ENCODE peak calls at places on chromosome 2, in ten cellular contexts. Y is Calu3; T is H9; N is activated naive CD4-positive, alpha-beta T cell; A is ACHN; X is Right ventricle myocardium inferior; B is tibial artery; H is aorta; P is AG04449; G is DMS153. Q is an unnamed sample.

GRCh38 chr2:158740591-158740990 is 54.5 kb upstream of the DAPL1 start:
- DNase-seq in Y (no peak), X (no peak), A (no peak), H (no peak), N (no peak), P (no peak), B (no peak), T (no peak), G (no peak), Q (no peak)

GRCh38 chr2:127384529-127384928 is 3.2 kb downstream of the MAP3K2 start:
- DNase-seq in N (no peak), T (no peak), A (no peak), Y (no peak), G (no peak), X (no peak), B (no peak), H (no peak), P (no peak), Q (no peak)

GRCh38 chr2:129331638-129332037 is 647.8 kb upstream of the RAB6C start:
- DNase-seq in H (no peak), Y (no peak), B (no peak), N (no peak), P (no peak), G (no peak), A (no peak), X (no peak), T (peak), Q (no peak)

GRCh38 chr2:96106991-96107882 is 9.1 kb downstream of the ADRA2B start:
- DNase-seq in X (no peak), A (no peak), P (no peak), T (no peak), H (peak), Y (no peak), G (no peak), B (peak), N (no peak), Q (no peak)

GRCh38 chr2:70548233-70548632 is 5.4 kb downstream of the TGFA start:
- DNase-seq in B (no peak), A (no peak), H (no peak), T (no peak), P (no peak), G (no peak), Y (no peak), N (no peak), X (no peak), Q (no peak)

GRCh38 chr2:30410217-30410616 is 36.8 kb upstream of the LCLAT1 start:
- DNase-seq in X (no peak), Y (no peak), H (no peak), P (peak), T (no peak), N (no peak), G (peak), B (no peak), A (peak), Q (no peak)

GRCh38 chr2:145411493-145411892 is 891.6 kb upstream of the ZEB2 start:
- DNase-seq in N (no peak), B (no peak), X (no peak), H (no peak), T (no peak), Y (no peak), G (peak), A (no peak), P (no peak), Q (no peak)

GRCh38 chr2:9857814-9858729 is 14.8 kb downstream of the TAF1B start:
- DNase-seq in X (no peak), A (no peak), H (no peak), G (no peak), B (no peak), N (no peak), P (no peak), T (no peak), Y (no peak), Q (no peak)

GRCh38 chr2:162282765-162283425 is 35.6 kb downstream of the IFIH1 start:
- DNase-seq in X (no peak), G (no peak), H (no peak), P (no peak), Y (no peak), B (no peak), A (no peak), N (no peak), T (no peak), Q (peak)

GRCh38 chr2:147149589-147150245 is 695.1 kb upstream of the ACVR2A start:
- DNase-seq in Y (no peak), T (no peak), B (no peak), N (no peak), A (no peak), H (no peak), X (no peak), G (no peak), P (no peak), Q (no peak)

GRCh38 chr2:50901510-50901909 is 130.4 kb downstream of the NRXN1 start:
- DNase-seq in G (no peak), P (no peak), B (no peak), Y (no peak), X (no peak), H (no peak), A (no peak), N (no peak), T (no peak), Q (no peak)

GRCh38 chr2:191800874-191801273 is 46.0 kb downstream of the CAVIN2 start:
- DNase-seq in B (no peak), N (no peak), H (no peak), X (no peak), A (no peak), P (no peak), T (no peak), G (no peak), Y (no peak), Q (no peak)

GRCh38 chr2:223976635-223977226 is 19.5 kb downstream of the MRPL44 start:
- DNase-seq in B (no peak), A (no peak), X (no peak), P (no peak), T (no peak), Y (no peak), H (no peak), G (no peak), N (no peak), Q (no peak)

GRCh38 chr2:197927994-197928393 is 123.6 kb downstream of the PLCL1 start:
- DNase-seq in G (no peak), A (no peak), B (no peak), Y (no peak), N (no peak), T (no peak), P (no peak), X (no peak), H (no peak), Q (no peak)

GRCh38 chr2:32864761-32865160 is 82.0 kb upstream of the LTBP1 start:
- DNase-seq in H (no peak), X (no peak), T (no peak), A (no peak), P (peak), B (no peak), Y (no peak), G (no peak), N (no peak), Q (no peak)

Q was measured in left kidney.